ENCODE peak calls at places on chromosome 6, in four cellular contexts. One of them, this sample, is unnamed.

GRCh38 chr6:122647765-122648164 is 37.6 kb downstream of the PKIB start:
- DNase-seq in HTR-8/SVneo: no peak
- DNase-seq in GM12865: no peak
- DNase-seq in Right ventricle myocardium superior: no peak
- DNase-seq in this sample: no peak

GRCh38 chr6:137202078-137202477 is 17.1 kb downstream of the IFNGR1 start:
- DNase-seq in Right ventricle myocardium superior: peak
- DNase-seq in HTR-8/SVneo: no peak
- DNase-seq in GM12865: peak
- DNase-seq in this sample: no peak

GRCh38 chr6:96391776-96392175 is 129.8 kb upstream of the UFL1 start:
- DNase-seq in GM12865: peak
- DNase-seq in HTR-8/SVneo: no peak
- DNase-seq in Right ventricle myocardium superior: peak
- DNase-seq in this sample: no peak

GRCh38 chr6:25487012-25487411 is 165.0 kb upstream of the SCGN start:
- DNase-seq in HTR-8/SVneo: no peak
- DNase-seq in Right ventricle myocardium superior: no peak
- DNase-seq in GM12865: no peak
- DNase-seq in this sample: no peak

GRCh38 chr6:2940851-2941250 is 30.5 kb downstream of the SERPINB6 start:
- DNase-seq in Right ventricle myocardium superior: no peak
- DNase-seq in GM12865: no peak
- DNase-seq in HTR-8/SVneo: no peak
- DNase-seq in this sample: no peak

GRCh38 chr6:119446623-119447008 is 97.1 kb upstream of the MAN1A1 start:
- DNase-seq in Right ventricle myocardium superior: no peak
- DNase-seq in GM12865: no peak
- DNase-seq in HTR-8/SVneo: no peak
- DNase-seq in this sample: no peak

GRCh38 chr6:42316390-42316970 is 98.8 kb upstream of the MRPS10 start:
- DNase-seq in Right ventricle myocardium superior: no peak
- DNase-seq in HTR-8/SVneo: no peak
- DNase-seq in GM12865: peak
- DNase-seq in this sample: peak

GRCh38 chr6:80622641-80623040 is 516.2 kb downstream of the BCKDHB start:
- DNase-seq in GM12865: no peak
- DNase-seq in HTR-8/SVneo: no peak
- DNase-seq in Right ventricle myocardium superior: peak
- DNase-seq in this sample: no peak

GRCh38 chr6:135073757-135074393 is 19.3 kb upstream of the HBS1L start:
- DNase-seq in GM12865: no peak
- DNase-seq in Right ventricle myocardium superior: no peak
- DNase-seq in HTR-8/SVneo: no peak
- DNase-seq in this sample: no peak

GRCh38 chr6:131937703-131938631 is 13.2 kb downstream of the CCN2 start:
- DNase-seq in Right ventricle myocardium superior: no peak
- DNase-seq in HTR-8/SVneo: peak
- DNase-seq in GM12865: no peak
- DNase-seq in this sample: no peak

GRCh38 chr6:143271024-143271423 is 179.5 kb downstream of the ADAT2 start:
- DNase-seq in GM12865: no peak
- DNase-seq in HTR-8/SVneo: peak
- DNase-seq in Right ventricle myocardium superior: no peak
- DNase-seq in this sample: no peak

GRCh38 chr6:138465007-138465645 is 34.2 kb downstream of the NHSL1 start:
- DNase-seq in GM12865: no peak
- DNase-seq in HTR-8/SVneo: peak
- DNase-seq in Right ventricle myocardium superior: no peak
- DNase-seq in this sample: no peak

GRCh38 chr6:87745966-87746721 is 44.1 kb upstream of the AKIRIN2 start:
- DNase-seq in Right ventricle myocardium superior: no peak
- DNase-seq in GM12865: no peak
- DNase-seq in HTR-8/SVneo: no peak
- DNase-seq in this sample: no peak

GRCh38 chr6:7974932-7975763 is 64.6 kb upstream of the TXNDC5 start:
- DNase-seq in GM12865: peak
- DNase-seq in Right ventricle myocardium superior: peak
- DNase-seq in HTR-8/SVneo: peak
- DNase-seq in this sample: peak

GRCh38 chr6:160510976-160511617 is 153.0 kb downstream of the LPA start:
- DNase-seq in HTR-8/SVneo: no peak
- DNase-seq in GM12865: no peak
- DNase-seq in Right ventricle myocardium superior: no peak
- DNase-seq in this sample: no peak

GRCh38 chr6:4879724-4880372 is 103.6 kb downstream of the CDYL start:
- DNase-seq in Right ventricle myocardium superior: no peak
- DNase-seq in GM12865: peak
- DNase-seq in HTR-8/SVneo: no peak
- DNase-seq in this sample: no peak

GRCh38 chr6:87029711-87030314 is 65.1 kb downstream of the CGA start:
- DNase-seq in HTR-8/SVneo: peak
- DNase-seq in GM12865: peak
- DNase-seq in Right ventricle myocardium superior: no peak
- DNase-seq in this sample: no peak

GRCh38 chr6:1335367-1336037 is 23.6 kb downstream of the FOXQ1 start:
- DNase-seq in HTR-8/SVneo: no peak
- DNase-seq in Right ventricle myocardium superior: peak
- DNase-seq in GM12865: no peak
- DNase-seq in this sample: peak

GRCh38 chr6:153538491-153538890 is 407.4 kb upstream of the RGS17 start:
- DNase-seq in GM12865: no peak
- DNase-seq in Right ventricle myocardium superior: no peak
- DNase-seq in HTR-8/SVneo: peak
- DNase-seq in this sample: no peak

GRCh38 chr6:116398366-116399005 is 27.7 kb downstream of the DSE start:
- DNase-seq in Right ventricle myocardium superior: no peak
- DNase-seq in HTR-8/SVneo: no peak
- DNase-seq in GM12865: no peak
- DNase-seq in this sample: no peak

GRCh38 chr6:89145962-89146747 is at the start of gene PM20D2:
- DNase-seq in GM12865: peak
- DNase-seq in HTR-8/SVneo: peak
- DNase-seq in Right ventricle myocardium superior: peak
- DNase-seq in this sample: peak

GRCh38 chr6:123803456-123803861 is 206 bp upstream of the NKAIN2 start:
- DNase-seq in Right ventricle myocardium superior: no peak
- DNase-seq in GM12865: no peak
- DNase-seq in HTR-8/SVneo: no peak
- DNase-seq in this sample: no peak

GRCh38 chr6:150297327-150298028 is 71.3 kb upstream of the IYD start:
- DNase-seq in Right ventricle myocardium superior: no peak
- DNase-seq in GM12865: no peak
- DNase-seq in HTR-8/SVneo: no peak
- DNase-seq in this sample: no peak

GRCh38 chr6:106973018-106973840 is 1.3 kb downstream of the CD24 start:
- DNase-seq in GM12865: no peak
- DNase-seq in Right ventricle myocardium superior: no peak
- DNase-seq in HTR-8/SVneo: no peak
- DNase-seq in this sample: peak

GRCh38 chr6:156827382-156827781 is 50.2 kb downstream of the ARID1B start:
- DNase-seq in Right ventricle myocardium superior: no peak
- DNase-seq in HTR-8/SVneo: no peak
- DNase-seq in GM12865: no peak
- DNase-seq in this sample: no peak

GRCh38 chr6:111593516-111593824 is 12.2 kb downstream of the TRAF3IP2 start:
- DNase-seq in Right ventricle myocardium superior: no peak
- DNase-seq in GM12865: no peak
- DNase-seq in HTR-8/SVneo: no peak
- DNase-seq in this sample: no peak

GRCh38 chr6:163761491-163761890 is 347.0 kb downstream of the QKI start:
- DNase-seq in Right ventricle myocardium superior: no peak
- DNase-seq in GM12865: no peak
- DNase-seq in HTR-8/SVneo: no peak
- DNase-seq in this sample: no peak

GRCh38 chr6:143684484-143684883 is 6.7 kb downstream of the PHACTR2 start:
- DNase-seq in Right ventricle myocardium superior: no peak
- DNase-seq in HTR-8/SVneo: no peak
- DNase-seq in GM12865: no peak
- DNase-seq in this sample: no peak

GRCh38 chr6:56570434-56571359 is 72.0 kb downstream of the DST start:
- DNase-seq in GM12865: peak
- DNase-seq in Right ventricle myocardium superior: no peak
- DNase-seq in HTR-8/SVneo: peak
- DNase-seq in this sample: no peak

GRCh38 chr6:136607204-136607931 is 57.1 kb upstream of the MAP7 start:
- DNase-seq in HTR-8/SVneo: no peak
- DNase-seq in Right ventricle myocardium superior: no peak
- DNase-seq in GM12865: no peak
- DNase-seq in this sample: no peak

GRCh38 chr6:164129218-164129617 is 714.7 kb downstream of the QKI start:
- DNase-seq in Right ventricle myocardium superior: no peak
- DNase-seq in GM12865: no peak
- DNase-seq in HTR-8/SVneo: no peak
- DNase-seq in this sample: no peak

GRCh38 chr6:134830945-134831344 is 119.0 kb downstream of the ALDH8A1 start:
- DNase-seq in HTR-8/SVneo: no peak
- DNase-seq in GM12865: no peak
- DNase-seq in Right ventricle myocardium superior: no peak
- DNase-seq in this sample: no peak

GRCh38 chr6:127481628-127482027 is 22.4 kb upstream of the KIAA0408 start:
- DNase-seq in Right ventricle myocardium superior: no peak
- DNase-seq in HTR-8/SVneo: no peak
- DNase-seq in GM12865: no peak
- DNase-seq in this sample: no peak

GRCh38 chr6:52233975-52234823 is 10.1 kb downstream of the IL17F start:
- DNase-seq in GM12865: peak
- DNase-seq in Right ventricle myocardium superior: no peak
- DNase-seq in HTR-8/SVneo: peak
- DNase-seq in this sample: peak

GRCh38 chr6:136764522-136764993 is 27.7 kb downstream of the MAP3K5 start:
- DNase-seq in HTR-8/SVneo: no peak
- DNase-seq in GM12865: peak
- DNase-seq in Right ventricle myocardium superior: no peak
- DNase-seq in this sample: peak

GRCh38 chr6:16236648-16237199 is 1.7 kb upstream of the GMPR start:
- DNase-seq in GM12865: peak
- DNase-seq in HTR-8/SVneo: no peak
- DNase-seq in Right ventricle myocardium superior: no peak
- DNase-seq in this sample: peak

GRCh38 chr6:113495521-113495920 is 361.6 kb upstream of the MARCKS start:
- DNase-seq in HTR-8/SVneo: no peak
- DNase-seq in GM12865: no peak
- DNase-seq in Right ventricle myocardium superior: no peak
- DNase-seq in this sample: no peak

This sample was measured in Peyer's patch.